ENCODE peak calls at places on chromosome 20, in seven cellular contexts. P, G, D, O, L, E and B are unnamed samples.

GRCh38 chr20:32828029-32828666 is 8.4 kb downstream of the MAPRE1 start:
- DNase-seq in E (no peak), D (no peak), L (no peak), G (peak; percentile 39), P (no peak), O (no peak), B (no peak)

GRCh38 chr20:58569211-58570125 is 54.3 kb upstream of the APCDD1L start:
- DNase-seq in G (no peak), D (peak; percentile 6), P (no peak), L (peak; percentile 35), E (no peak), O (no peak), B (no peak)

GRCh38 chr20:46974669-46975434 is 80.2 kb downstream of the EYA2 start:
- DNase-seq in G (no peak), P (no peak), O (no peak), D (no peak), E (no peak), L (no peak), B (no peak)

GRCh38 chr20:44407402-44408184 is 52.1 kb downstream of the HNF4A start:
- DNase-seq in E (no peak), P (no peak), D (no peak), L (no peak), G (peak; percentile 27), O (peak; percentile 72), B (no peak)

GRCh38 chr20:45300961-45301360 is 5.7 kb upstream of the RBPJL start:
- DNase-seq in L (no peak), G (peak; percentile 36), O (peak; percentile 32), E (peak; percentile 55), P (no peak), D (peak; percentile 82), B (no peak)

GRCh38 chr20:10863337-10864060 is 189.7 kb upstream of the JAG1 start:
- DNase-seq in D (no peak), O (peak; percentile 38), G (peak; percentile 93), P (no peak), E (no peak), L (no peak), B (no peak)

GRCh38 chr20:58661298-58662141 is 10.4 kb downstream of the STX16 start:
- DNase-seq in O (no peak), D (no peak), P (peak; percentile 44), G (no peak), L (no peak), E (no peak), B (no peak)

GRCh38 chr20:11277170-11277569 is 603.4 kb upstream of the JAG1 start:
- DNase-seq in E (no peak), P (no peak), G (no peak), D (no peak), O (no peak), L (no peak), B (no peak)

GRCh38 chr20:62536731-62537401 is 61.1 kb upstream of the GATA5 start:
- DNase-seq in D (no peak), E (no peak), L (no peak), P (no peak), G (no peak), O (peak; percentile 63), B (no peak)

GRCh38 chr20:31608256-31608980 is 3.3 kb downstream of the ID1 start:
- DNase-seq in P (no peak), D (peak; percentile 95), O (peak; percentile 45), L (peak; percentile 80), G (peak; percentile 66), E (no peak), B (no peak)

GRCh38 chr20:32037929-32038328 is 14.1 kb upstream of the HCK start:
- DNase-seq in L (no peak), D (no peak), G (peak; percentile 67), E (no peak), O (peak; percentile 42), P (no peak), B (no peak)

GRCh38 chr20:47224857-47225256 is 131.6 kb downstream of the ZMYND8 start:
- DNase-seq in P (no peak), G (no peak), D (no peak), E (no peak), L (no peak), O (no peak), B (no peak)

GRCh38 chr20:25058051-25058796 is at the start of gene ACSS1:
- DNase-seq in D (peak; percentile 36), G (no peak), E (peak; percentile 94), P (peak; percentile 76), O (no peak), L (peak; percentile 82), B (peak; percentile 73)

GRCh38 chr20:37325206-37325605 is 20.7 kb upstream of the SRC start:
- DNase-seq in E (no peak), L (no peak), G (no peak), D (no peak), P (no peak), O (no peak), B (no peak)

GRCh38 chr20:38084425-38084951 is 50.9 kb downstream of the RPRD1B start:
- DNase-seq in P (no peak), L (no peak), D (no peak), O (peak; percentile 91), G (peak; percentile 65), E (no peak), B (no peak)

GRCh38 chr20:14861028-14861699 is 523.8 kb upstream of the FLRT3 start:
- DNase-seq in G (no peak), L (no peak), E (no peak), D (no peak), P (no peak), O (no peak), B (no peak)

GRCh38 chr20:1663917-1664316 is 6.3 kb upstream of the SIRPG start:
- DNase-seq in O (no peak), P (no peak), L (no peak), D (no peak), E (no peak), G (peak; percentile 2), B (no peak)

GRCh38 chr20:32607324-32607723 is 22.2 kb upstream of the NOL4L start:
- DNase-seq in D (no peak), O (no peak), P (no peak), L (no peak), E (no peak), G (no peak), B (no peak)

GRCh38 chr20:15036938-15037337 is 699.5 kb upstream of the FLRT3 start:
- DNase-seq in P (no peak), L (no peak), E (no peak), D (no peak), G (no peak), O (no peak), B (no peak)

GRCh38 chr20:40893610-40894242 is 134.9 kb upstream of the TOP1 start:
- DNase-seq in L (no peak), P (no peak), E (no peak), D (no peak), G (no peak), O (no peak), B (no peak)

GRCh38 chr20:40890635-40891034 is 138.0 kb upstream of the TOP1 start:
- DNase-seq in P (no peak), E (no peak), L (no peak), O (no peak), G (no peak), D (no peak), B (no peak)

GRCh38 chr20:40895182-40895581 is 133.4 kb upstream of the TOP1 start:
- DNase-seq in E (no peak), O (no peak), P (no peak), G (no peak), D (no peak), L (no peak), B (no peak)

GRCh38 chr20:40897177-40897700 is 131.4 kb upstream of the TOP1 start:
- DNase-seq in D (no peak), E (no peak), P (no peak), G (peak; percentile 7), L (no peak), O (peak; percentile 9), B (no peak)

DNA sequence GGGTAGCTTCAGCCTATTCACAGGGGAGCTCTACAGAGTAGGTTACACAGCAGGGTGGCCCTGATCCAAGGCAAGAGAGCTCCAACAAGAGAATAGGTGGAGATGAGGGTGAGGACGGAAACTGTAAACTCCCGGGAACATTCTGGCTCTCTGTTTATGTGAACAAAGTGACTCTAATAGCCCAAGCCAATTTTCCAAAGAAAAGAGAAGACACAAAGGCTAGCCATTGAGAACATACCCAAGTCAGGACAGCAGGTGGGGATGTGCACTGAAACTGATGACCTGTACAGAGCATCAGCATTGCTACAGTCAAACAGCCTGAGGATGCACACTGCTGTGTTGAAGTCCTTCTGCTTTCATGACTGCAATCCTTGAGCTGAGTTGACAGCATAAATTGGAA is 136.0 kb upstream of the TOP1 start:
- DNase-seq in E (peak; percentile 35), G (no peak), L (no peak), O (no peak), D (no peak), P (no peak), B (no peak)
- TF ChIP-seq CTCF in E (peak; percentile 17), G (no peak), L (no peak), O (no peak), D (no peak), P (no peak), B (no peak)

GRCh38 chr20:13042458-13042794 is 33.7 kb downstream of the SPTLC3 start:
- DNase-seq in E (peak; percentile 1), L (no peak), P (no peak), O (no peak), G (no peak), D (no peak), B (no peak)
- TF ChIP-seq CTCF in E (no peak), L (no peak), P (no peak), O (no peak), G (no peak), D (no peak), B (no peak)

DNA sequence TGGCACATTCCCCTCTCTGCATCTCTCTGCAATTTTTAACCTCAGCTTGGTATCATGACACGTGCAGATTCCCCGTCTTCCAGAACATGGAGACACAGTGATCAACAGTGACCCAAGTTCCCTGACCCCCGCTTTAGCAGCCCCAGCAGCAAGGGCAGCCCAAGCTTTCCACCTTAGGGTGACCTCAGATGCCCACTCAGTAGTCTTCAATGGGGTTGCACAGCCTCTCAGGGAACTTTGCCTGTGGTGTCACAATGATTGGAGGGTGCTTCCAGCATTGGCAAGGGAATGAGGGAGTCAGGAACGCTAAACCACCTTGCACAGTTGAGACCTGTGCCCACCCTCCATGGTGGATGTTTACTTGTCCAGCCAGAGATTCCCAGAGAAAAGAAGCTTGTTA is 287.1 kb upstream of the CDH4 start:
- DNase-seq in G (no peak), O (no peak), L (no peak), D (no peak), E (no peak), P (no peak), B (no peak)
- TF ChIP-seq CTCF in G (no peak), O (no peak), L (no peak), D (no peak), E (no peak), P (no peak), B (no peak)

DNA sequence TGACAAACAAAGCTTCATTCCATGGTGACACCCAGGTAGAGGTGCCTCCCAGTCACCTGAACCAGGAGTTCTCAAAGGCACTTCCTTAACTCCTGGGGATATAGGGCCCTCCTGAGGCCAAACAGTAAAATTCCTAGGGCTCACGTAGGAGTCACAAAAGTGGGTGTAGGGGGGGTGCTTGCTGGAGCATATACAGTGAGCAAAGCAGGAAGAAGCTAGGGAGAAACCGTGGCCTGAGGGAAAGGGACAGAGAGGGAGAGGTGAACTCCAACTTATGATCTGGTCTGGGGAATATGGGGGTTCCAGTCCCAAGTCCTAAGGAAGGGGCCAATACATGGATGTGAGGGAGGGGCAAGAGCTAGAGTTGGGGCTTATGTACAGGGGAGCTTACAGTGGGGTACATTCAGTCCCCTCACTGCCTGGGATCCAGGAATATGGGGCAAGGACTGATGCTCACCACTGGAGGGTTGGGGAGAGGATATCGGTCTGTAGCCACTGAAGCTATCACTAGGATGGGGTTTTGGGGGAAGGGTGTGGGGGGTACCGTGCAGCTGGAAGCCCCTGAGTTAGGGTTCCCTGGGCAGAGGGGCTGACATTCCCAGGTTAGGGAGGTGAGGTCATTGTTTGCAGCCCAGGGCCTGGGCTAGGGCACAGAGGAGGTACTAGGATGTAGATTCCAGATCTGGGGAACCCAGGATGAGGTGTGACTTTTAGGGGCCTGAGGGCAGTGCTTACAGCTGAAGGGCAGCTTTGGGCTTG is 950 bp downstream of the PEDS1 start:
- DNase-seq in D (no peak), O (no peak), G (peak; percentile 19), L (no peak), E (no peak), P (no peak), B (no peak)
- TF ChIP-seq CTCF in D (no peak), O (peak; percentile 12), G (no peak), L (no peak), E (no peak), P (no peak), B (no peak)